ENCODE peak calls at places on chromosomes 11 and 22, in eight cellular contexts. B is GM18507; N is mesothelial cell of epicardium; X is activated naive CD4-positive, alpha-beta T cell treated with Interleukin-2 at 50 U/mL for 16 hours; D is NCI-H524; H is WTC11; F is hepatic stellate cell; S is stimulated activated CD4-positive, alpha-beta T cell treated with anti-CD3 and anti-CD28 coated beads, Interleukin-1b, Interleukin-23, amount 100 ng/mL, for 24 hours. V is an unnamed sample.

GRCh38 chr11:16981651-16982194 is 32.5 kb downstream of the PLEKHA7 start:
- DNase-seq in B (no peak), D (no peak), N (no peak), F (no peak), H (peak), S (no peak), X (no peak), V (peak)

GRCh38 chr11:6200975-6201374 is 2.0 kb downstream of the OR52W1 start:
- DNase-seq in B (no peak), H (no peak), N (no peak), S (no peak), F (no peak), X (no peak), D (no peak), V (no peak)

GRCh38 chr11:8828580-8829358 is 82.2 kb upstream of the AKIP1 start:
- DNase-seq in F (no peak), S (no peak), H (no peak), B (no peak), D (no peak), X (no peak), N (no peak), V (no peak)

GRCh38 chr22:36274547-36274946 is 21.6 kb downstream of the APOL1 start:
- DNase-seq in H (no peak), F (no peak), D (no peak), S (no peak), X (no peak), N (no peak), B (no peak), V (no peak)

GRCh38 chr22:21797444-21798221 is 62.0 kb upstream of the YPEL1 start:
- DNase-seq in N (no peak), X (no peak), F (peak), B (no peak), S (no peak), D (no peak), H (no peak), V (no peak)

GRCh38 chr22:41403532-41404318 is 22.0 kb downstream of the TEF start:
- DNase-seq in D (peak), X (peak), N (peak), B (peak), S (peak), F (peak), H (peak), V (peak)

GRCh38 chr22:38970548-38970947 is 11.6 kb upstream of the APOBEC3B start:
- DNase-seq in F (no peak), X (no peak), D (no peak), B (no peak), N (no peak), H (no peak), S (no peak), V (no peak)

GRCh38 chr22:48489551-48490512 is 1337.8 kb downstream of the BRD1 start:
- DNase-seq in B (no peak), D (no peak), F (no peak), S (no peak), H (no peak), N (no peak), X (no peak), V (peak)

GRCh38 chr22:49931863-49932262 is 13.4 kb downstream of the CRELD2 start:
- DNase-seq in F (no peak), B (no peak), X (no peak), D (no peak), H (no peak), N (no peak), S (no peak), V (no peak)

GRCh38 chr11:15157738-15158137 is 43.0 kb downstream of the INSC start:
- DNase-seq in D (no peak), N (no peak), F (no peak), S (no peak), B (no peak), H (no peak), X (no peak), V (no peak)

GRCh38 chr11:103714246-103714645 is 322.2 kb upstream of the DDI1 start:
- DNase-seq in S (no peak), D (no peak), N (no peak), F (no peak), H (no peak), B (no peak), X (no peak), V (no peak)

GRCh38 chr22:43289976-43290663 is 53.1 kb downstream of the SCUBE1 start:
- DNase-seq in B (no peak), F (no peak), S (no peak), X (no peak), H (no peak), N (no peak), D (peak), V (no peak)

V was measured in kidney.